ENCODE peak calls at places on chromosomes 16 and 17, in seven cellular contexts. A is EL; P is effector memory CD4-positive, alpha-beta T cell; Y is NCI-H345; E is stimulated activated CD4-positive, alpha-beta T cell treated with anti-CD3 and anti-CD28 coated beads, Interleukin-1b, Interleukin-23, amount 100 ng/mL, for 24 hours; N is hippocampal formation; V is left ventricle myocardium superior. H is an unnamed sample.

GRCh38 chr17:34769049-34769448 is 189.7 kb downstream of the TMEM132E start:
- DNase-seq in A (no peak), P (no peak), Y (no peak), E (no peak), N (no peak), V (no peak), H (no peak)

GRCh38 chr17:16286009-16286946 is 67.0 kb downstream of the CENPV start:
- DNase-seq in A (peak; percentile 99), P (peak; percentile 60), Y (no peak), E (peak; percentile 73), N (peak; percentile 21), V (peak; percentile 81), H (no peak)

GRCh38 chr17:78249074-78249835 is 17.8 kb downstream of the TMEM235 start:
- DNase-seq in A (no peak), P (no peak), Y (no peak), E (no peak), N (no peak), V (no peak), H (no peak)

GRCh38 chr16:71216714-71217113 is 13.8 kb downstream of the HYDIN start:
- DNase-seq in A (no peak), P (no peak), Y (no peak), E (no peak), N (no peak), V (no peak), H (no peak)

GRCh38 chr16:17638134-17638533 is 167.4 kb upstream of the XYLT1 start:
- DNase-seq in A (no peak), P (no peak), Y (no peak), E (no peak), N (no peak), V (no peak), H (no peak)

GRCh38 chr17:30992551-30992950 is 21.7 kb downstream of the RNF135 start:
- DNase-seq in A (no peak), P (no peak), Y (no peak), E (no peak), N (no peak), V (no peak), H (no peak)

GRCh38 chr16:50442221-50442620 is 73.4 kb upstream of the BRD7 start:
- DNase-seq in A (no peak), P (no peak), Y (no peak), E (no peak), N (no peak), V (no peak), H (no peak)

GRCh38 chr17:45098869-45099616 is 33.3 kb downstream of the PLCD3 start:
- DNase-seq in A (peak; percentile 68), P (peak; percentile 51), Y (peak; percentile 80), E (peak; percentile 61), N (peak; percentile 55), V (peak; percentile 92), H (peak; percentile 38)

GRCh38 chr16:77323695-77324094 is 111.1 kb downstream of the ADAMTS18 start:
- DNase-seq in A (no peak), P (no peak), Y (no peak), E (no peak), N (no peak), V (no peak), H (no peak)

GRCh38 chr17:63967953-63968352 is 4.8 kb downstream of the SCN4A start:
- DNase-seq in A (no peak), P (no peak), Y (no peak), E (no peak), N (no peak), V (no peak), H (no peak)

GRCh38 chr17:2302740-2303277 is 776 bp downstream of the SMG6 start:
- DNase-seq in A (no peak), P (no peak), Y (no peak), E (no peak), N (no peak), V (no peak), H (no peak)

GRCh38 chr16:57544129-57544653 is 1.7 kb downstream of the ADGRG5 start:
- DNase-seq in A (no peak), P (no peak), Y (no peak), E (no peak), N (peak; percentile 30), V (no peak), H (no peak)

GRCh38 chr16:5018791-5019190 is 14.9 kb downstream of the NAGPA start:
- DNase-seq in A (no peak), P (no peak), Y (no peak), E (no peak), N (no peak), V (no peak), H (no peak)

GRCh38 chr17:35082073-35082657 is 18.7 kb upstream of the RFFL start:
- DNase-seq in A (peak; percentile 96), P (no peak), Y (peak; percentile 41), E (no peak), N (no peak), V (no peak), H (peak; percentile 60)